ENCODE peak calls at places on chromosomes 3 and 15, in ten cellular contexts. N is CD8-positive, alpha-beta T cell; J is fibroblast of lung; H is uterus; B is cardiac muscle cell; Q is left lung; A is astrocyte; W is ovary; X is spleen; K is naive thymus-derived CD4-positive, alpha-beta T cell. Y is an unnamed sample.
A peak's percentile ranks its signal among the peaks of the same experiment; 100 is the strongest.

GRCh38 chr3:74059301-74059700 is 434.6 kb upstream of the PDZRN3 start:
- DNase-seq in N (no peak), J (no peak), H (no peak), B (no peak), Q (no peak), A (no peak), W (no peak), X (no peak), K (no peak), Y (no peak)

GRCh38 chr3:143439785-143440184 is 320.2 kb downstream of the CHST2 start:
- DNase-seq in N (no peak), J (no peak), H (no peak), B (no peak), Q (no peak), A (no peak), W (no peak), X (no peak), K (no peak), Y (no peak)

GRCh38 chr3:45100998-45101407 is 45.2 kb downstream of the CDCP1 start:
- DNase-seq in N (no peak), J (peak; percentile 57), H (no peak), B (peak; percentile 79), Q (peak; percentile 49), A (no peak), W (no peak), X (no peak), K (no peak), Y (no peak)

GRCh38 chr3:173617490-173617889 is 219.9 kb downstream of the NLGN1 start:
- DNase-seq in N (no peak), J (no peak), H (no peak), B (no peak), Q (peak; percentile 46), A (no peak), W (no peak), X (no peak), K (no peak), Y (no peak)

GRCh38 chr3:170055209-170055608 is 17.4 kb downstream of the GPR160 start:
- DNase-seq in N (no peak), J (no peak), H (no peak), B (no peak), Q (no peak), A (peak; percentile 46), W (no peak), X (no peak), K (no peak), Y (no peak)

GRCh38 chr3:172213765-172214358 is 174.5 kb downstream of the FNDC3B start:
- DNase-seq in N (no peak), J (no peak), H (no peak), B (no peak), Q (no peak), A (no peak), W (no peak), X (no peak), K (no peak), Y (no peak)

GRCh38 chr3:44398853-44399252 is 60.3 kb downstream of the TCAIM start:
- DNase-seq in N (no peak), J (no peak), H (no peak), B (no peak), Q (no peak), A (no peak), W (no peak), X (no peak), K (no peak), Y (no peak)

GRCh38 chr3:31197941-31198340 is 303.5 kb upstream of the GADL1 start:
- DNase-seq in N (no peak), J (no peak), H (no peak), B (no peak), Q (no peak), A (no peak), W (no peak), X (no peak), K (no peak), Y (no peak)

GRCh38 chr15:101675796-101676582 is 23.8 kb upstream of the TM2D3 start:
- DNase-seq in N (no peak), J (peak; percentile 88), H (no peak), B (peak; percentile 83), Q (no peak), A (peak; percentile 68), W (no peak), X (peak; percentile 75), K (no peak), Y (no peak)

GRCh38 chr3:135966349-135966695 is 794 bp downstream of the PPP2R3A start:
- DNase-seq in N (no peak), J (peak; percentile 53), H (no peak), B (peak; percentile 54), Q (peak; percentile 47), A (no peak), W (peak; percentile 67), X (peak; percentile 79), K (no peak), Y (peak; percentile 61)

GRCh38 chr3:197528190-197528589 is 27.6 kb downstream of the BDH1 start:
- DNase-seq in N (no peak), J (no peak), H (no peak), B (peak; percentile 23), Q (no peak), A (no peak), W (no peak), X (peak; percentile 1), K (no peak), Y (no peak)
- H3K9me3 ChIP-seq in N (no peaks in the 10 kb centered on the region), J (no peaks in the 10 kb centered on the region), H (no peaks in the 10 kb centered on the region), B (no peaks in the 10 kb centered on the region), Q (no peaks in the 10 kb centered on the region), A (no peaks in the 10 kb centered on the region), W (no peaks in the 10 kb centered on the region), X (no peaks in the 10 kb centered on the region), K (no peaks in the 10 kb centered on the region), Y (no peaks in the 10 kb centered on the region)

GRCh38 chr15:52668133-52668532 is 11.1 kb downstream of the ATOSA start:
- DNase-seq in N (no peak), J (no peak), H (no peak), B (peak; percentile 35), Q (no peak), A (peak; percentile 56), W (no peak), X (no peak), K (no peak), Y (no peak)

GRCh38 chr15:52667597-52667996 is 11.6 kb downstream of the ATOSA start:
- DNase-seq in N (no peak), J (no peak), H (no peak), B (peak; percentile 43), Q (no peak), A (peak; percentile 77), W (no peak), X (no peak), K (no peak), Y (no peak)

GRCh38 chr15:52673312-52673711 is 5.9 kb downstream of the ATOSA start:
- DNase-seq in N (no peak), J (no peak), H (no peak), B (no peak), Q (no peak), A (no peak), W (no peak), X (no peak), K (no peak), Y (no peak)

GRCh38 chr15:52672661-52673060 is 6.5 kb downstream of the ATOSA start:
- DNase-seq in N (no peak), J (no peak), H (no peak), B (no peak), Q (no peak), A (no peak), W (no peak), X (no peak), K (no peak), Y (no peak)

DNA sequence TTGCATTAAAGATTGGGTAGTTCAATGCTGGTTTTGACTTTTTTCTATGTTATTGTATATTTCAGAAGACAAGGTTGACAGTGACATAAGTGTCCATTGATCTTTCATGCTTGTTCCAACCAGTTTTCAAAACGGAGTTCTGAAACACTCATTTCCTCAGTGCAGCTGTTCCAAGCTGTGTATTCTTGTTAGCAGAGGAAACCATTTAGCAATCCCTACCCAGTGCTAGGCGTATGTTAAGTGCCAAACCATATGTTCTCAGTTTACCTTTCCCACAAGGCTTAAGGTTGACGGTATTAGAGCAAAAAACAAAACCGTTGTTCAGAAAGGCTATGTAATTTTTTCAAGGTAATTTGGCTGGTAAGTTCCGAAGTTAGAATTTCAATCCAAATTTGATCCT is 9.1 kb downstream of the ATOSA start:
- DNase-seq in N (no peak), J (no peak), H (no peak), B (no peak), Q (no peak), A (no peak), W (no peak), X (no peak), K (no peak), Y (no peak)
- H3K36me3 ChIP-seq in N (peaks cover 40% of the 10 kb centered on the region), J (peaks cover 1% of the 10 kb centered on the region), H (no peaks in the 10 kb centered on the region), B (peaks cover 40% of the 10 kb centered on the region), Q (peaks cover 52% of the 10 kb centered on the region), A (peaks cover 14% of the 10 kb centered on the region), W (no peaks in the 10 kb centered on the region), X (peaks cover 9% of the 10 kb centered on the region), K (peaks cover 23% of the 10 kb centered on the region), Y (no peaks in the 10 kb centered on the region)

DNA sequence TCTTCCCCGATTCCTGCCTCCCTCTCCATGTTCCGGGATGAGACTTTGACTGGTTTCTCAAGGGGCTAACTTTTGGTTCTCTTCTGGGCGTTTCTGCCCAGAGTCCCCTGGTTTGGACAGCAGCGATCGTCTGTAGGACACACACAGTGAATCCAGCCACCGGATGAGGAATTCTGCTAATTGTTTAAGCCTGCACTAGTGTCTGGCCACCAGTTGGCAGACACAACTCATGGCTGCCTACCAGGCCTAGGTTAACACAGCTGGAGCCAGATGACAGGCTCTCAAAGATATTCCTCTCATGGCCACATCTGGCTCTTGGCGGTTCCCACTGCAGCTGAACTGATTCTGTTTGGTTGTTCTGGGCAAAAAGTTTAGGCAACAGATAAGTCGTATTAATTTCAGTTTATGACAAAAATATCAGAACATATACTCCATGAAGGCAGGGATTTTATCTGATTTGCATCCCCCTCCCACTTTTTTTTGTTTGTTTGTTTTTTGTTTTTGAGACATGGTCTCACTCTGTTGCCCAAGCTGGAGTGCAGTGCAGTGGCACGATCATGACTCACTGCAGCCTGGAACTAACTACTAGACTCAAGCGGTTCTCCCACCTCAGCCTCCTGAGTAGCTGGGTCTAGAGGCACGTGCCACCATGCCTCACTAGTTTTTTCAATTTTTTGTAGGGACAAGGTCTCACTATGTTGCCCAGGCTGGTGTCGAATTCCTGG is 272.8 kb downstream of the FOXP1 start:
- DNase-seq in N (no peak), J (peak; percentile 81), H (no peak), B (peak; percentile 70), Q (no peak), A (peak; percentile 26), W (peak; percentile 31), X (peak; percentile 46), K (no peak), Y (no peak)
- H3K27ac ChIP-seq in N (no peak overlapping the region), J (no peak overlapping the region), H (no peak overlapping the region), B (peak overlapping the region; percentile 64), Q (no peak overlapping the region), A (peak overlapping the region; percentile 67), W (peak overlapping the region; percentile 33), X (peak overlapping the region; percentile 36), K (peak overlapping the region; percentile 90), Y (no peak overlapping the region)

DNA sequence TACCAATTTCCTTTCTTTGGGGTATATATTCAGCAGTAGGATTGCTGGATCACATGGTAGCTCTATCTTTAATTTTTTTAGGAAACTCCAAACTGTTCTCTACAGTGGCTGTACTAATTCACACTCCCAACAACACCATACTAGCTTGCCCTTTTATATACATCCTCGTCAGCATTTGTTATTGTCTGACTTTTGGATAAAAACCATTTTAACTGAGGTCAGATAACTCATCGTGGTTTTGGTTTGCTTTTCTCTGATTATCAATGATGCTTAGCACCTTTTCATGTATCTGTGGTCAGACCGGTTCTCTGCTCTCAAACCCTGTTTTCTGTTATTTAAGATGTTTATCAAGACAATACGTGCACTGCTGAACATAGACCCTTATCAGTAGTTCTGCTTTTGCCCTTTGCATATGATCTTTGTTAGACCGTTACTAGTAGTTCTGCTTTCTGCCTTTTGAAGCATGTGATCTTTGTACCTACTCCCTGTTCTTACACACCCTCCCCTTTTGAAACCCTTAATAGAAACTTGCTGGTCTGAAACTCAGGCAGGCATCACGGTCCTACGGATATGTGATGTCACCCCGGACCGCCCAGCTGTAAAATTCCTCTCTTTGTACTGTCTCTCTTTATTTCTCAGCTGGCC is 474.3 kb downstream of the RSL24D1 start:
- DNase-seq in N (no peak), J (no peak), H (no peak), B (no peak), Q (no peak), A (no peak), W (no peak), X (no peak), K (no peak), Y (no peak)
- H3K9me3 ChIP-seq in N (no peaks in the 10 kb centered on the region), J (no peaks in the 10 kb centered on the region), H (no peaks in the 10 kb centered on the region), B (no peaks in the 10 kb centered on the region), Q (peaks cover 56% of the 10 kb centered on the region), A (peaks cover 5% of the 10 kb centered on the region), W (no peaks in the 10 kb centered on the region), X (peaks cover 69% of the 10 kb centered on the region), K (no peaks in the 10 kb centered on the region), Y (no peaks in the 10 kb centered on the region)

Y was measured in SJCRH30.